ENCODE peak calls at places on chromosome 1, in seven cellular contexts. V is BJ, U is epithelial cell of esophagus, C is cardiac muscle cell, I is adipocyte, O is neural progenitor cell, T is astrocyte of the spinal cord. K is an unnamed sample.

GRCh38 chr1:26119892-26120608 is 8.4 kb downstream of the PDIK1L start:
- DNase-seq in U (no peak), T (no peak), I (no peak), O (no peak), C (no peak), V (no peak), K (no peak)

GRCh38 chr1:12309783-12310742 is 80.2 kb downstream of the VPS13D start:
- DNase-seq in C (no peak), I (peak; percentile 17), O (no peak), T (peak; percentile 72), U (no peak), V (no peak), K (no peak)

GRCh38 chr1:25140073-25140797 is 92.1 kb downstream of the SYF2 start:
- DNase-seq in T (peak; percentile 3), I (no peak), O (no peak), V (no peak), U (peak; percentile 70), C (no peak), K (no peak)

GRCh38 chr1:162368451-162368850 is 8.2 kb downstream of the SPATA46 start:
- DNase-seq in V (no peak), O (no peak), I (no peak), C (no peak), U (no peak), T (no peak), K (no peak)

GRCh38 chr1:207997486-207998268 is 86.8 kb upstream of the CD34 start:
- DNase-seq in O (peak; percentile 78), T (peak; percentile 65), C (peak; percentile 88), I (peak; percentile 84), V (no peak), U (peak; percentile 77), K (peak; percentile 27)

GRCh38 chr1:87176090-87176489 is 152.6 kb upstream of the LMO4 start:
- DNase-seq in I (no peak), U (no peak), T (no peak), C (no peak), O (no peak), V (no peak), K (no peak)

GRCh38 chr1:51760872-51761271 is 117.7 kb downstream of the NRDC start:
- DNase-seq in V (no peak), I (no peak), U (peak; percentile 56), O (no peak), C (no peak), T (no peak), K (no peak)

GRCh38 chr1:59124166-59124565 is 172.7 kb upstream of the FGGY start:
- DNase-seq in T (peak; percentile 40), U (peak; percentile 31), O (no peak), I (peak; percentile 74), C (peak; percentile 53), V (no peak), K (no peak)

GRCh38 chr1:193308438-193308837 is 122.0 kb upstream of the B3GALT2 start:
- DNase-seq in V (no peak), U (no peak), I (no peak), T (no peak), O (no peak), C (peak; percentile 39), K (no peak)

GRCh38 chr1:211557894-211558625 is 20.9 kb downstream of the SLC30A1 start:
- DNase-seq in T (no peak), U (no peak), O (no peak), I (no peak), C (no peak), V (no peak), K (no peak)

GRCh38 chr1:72442251-72442650 is 159.9 kb upstream of the NEGR1 start:
- DNase-seq in V (no peak), C (peak; percentile 2), T (peak; percentile 24), I (no peak), U (no peak), O (no peak), K (no peak)

GRCh38 chr1:163071381-163072255 is 2.5 kb downstream of the RGS4 start:
- DNase-seq in I (peak; percentile 90), O (peak; percentile 80), U (peak; percentile 90), T (peak; percentile 91), C (peak; percentile 91), V (peak; percentile 31), K (peak; percentile 75)

GRCh38 chr1:43883321-43883720 is 50.3 kb upstream of the ARTN start:
- DNase-seq in T (no peak), O (no peak), I (no peak), C (no peak), U (peak; percentile 75), V (no peak), K (no peak)

GRCh38 chr1:222104097-222104496 is 362.2 kb upstream of the DUSP10 start:
- DNase-seq in V (no peak), C (no peak), I (no peak), U (no peak), O (no peak), T (no peak), K (no peak)

GRCh38 chr1:181601186-181601950 is 118.1 kb downstream of the CACNA1E start:
- DNase-seq in O (no peak), U (no peak), I (no peak), V (no peak), C (no peak), T (no peak), K (no peak)

GRCh38 chr1:30617161-30617560 is 106.2 kb downstream of the MATN1 start:
- DNase-seq in I (no peak), O (no peak), C (no peak), V (no peak), U (peak; percentile 30), T (no peak), K (no peak)

GRCh38 chr1:24364975-24365678 is 46.0 kb downstream of the GRHL3 start:
- DNase-seq in C (peak; percentile 74), O (no peak), U (peak; percentile 98), T (peak; percentile 91), V (peak; percentile 61), I (peak; percentile 74), K (peak; percentile 63)

GRCh38 chr1:183804916-183805734 is at the start of gene RGL1:
- DNase-seq in C (peak; percentile 91), V (no peak), T (peak; percentile 64), O (peak; percentile 77), I (peak; percentile 94), U (peak; percentile 96), K (no peak)

GRCh38 chr1:212689758-212690540 is 9.7 kb downstream of the BATF3 start:
- DNase-seq in O (no peak), U (no peak), C (no peak), T (no peak), V (no peak), I (no peak), K (no peak)

GRCh38 chr1:226634156-226634588 is 85.6 kb downstream of the STUM start:
- DNase-seq in I (peak; percentile 86), V (no peak), O (peak; percentile 87), U (peak; percentile 69), T (peak; percentile 61), C (peak; percentile 75), K (no peak)

GRCh38 chr1:158329807-158330206 is 1.5 kb downstream of the CD1B start:
- DNase-seq in U (peak; percentile 25), C (peak; percentile 0), T (no peak), O (peak; percentile 5), I (no peak), V (no peak), K (no peak)

GRCh38 chr1:155169541-155169940 is 3.6 kb downstream of the KRTCAP2 start:
- DNase-seq in U (no peak), O (no peak), V (no peak), T (no peak), C (no peak), I (no peak), K (no peak)

GRCh38 chr1:162561616-162562451 is at the start of gene UAP1:
- DNase-seq in U (peak; percentile 16), T (peak; percentile 42), O (no peak), V (no peak), I (no peak), C (peak; percentile 14), K (no peak)

GRCh38 chr1:157844084-157844830 is 2.6 kb upstream of the CD5L start:
- DNase-seq in I (no peak), C (no peak), T (no peak), V (no peak), O (no peak), U (no peak), K (no peak)

GRCh38 chr1:72285074-72285425 is 2.7 kb upstream of the NEGR1 start:
- DNase-seq in C (no peak), V (no peak), U (no peak), O (peak; percentile 2), I (no peak), T (no peak), K (no peak)

GRCh38 chr1:245262876-245263625 is 108.3 kb downstream of the KIF26B start:
- DNase-seq in V (no peak), C (no peak), U (no peak), T (no peak), O (no peak), I (no peak), K (no peak)

GRCh38 chr1:245260116-245260882 is 105.5 kb downstream of the KIF26B start:
- DNase-seq in C (no peak), I (peak; percentile 20), T (no peak), O (no peak), U (no peak), V (no peak), K (no peak)

GRCh38 chr1:245260883-245261282 is 106.1 kb downstream of the KIF26B start:
- DNase-seq in O (no peak), C (no peak), V (no peak), U (no peak), T (no peak), I (no peak), K (no peak)

GRCh38 chr1:245263701-245264100 is 108.9 kb downstream of the KIF26B start:
- DNase-seq in U (no peak), O (no peak), V (peak; percentile 10), T (no peak), C (peak; percentile 61), I (peak; percentile 54), K (no peak)

DNA sequence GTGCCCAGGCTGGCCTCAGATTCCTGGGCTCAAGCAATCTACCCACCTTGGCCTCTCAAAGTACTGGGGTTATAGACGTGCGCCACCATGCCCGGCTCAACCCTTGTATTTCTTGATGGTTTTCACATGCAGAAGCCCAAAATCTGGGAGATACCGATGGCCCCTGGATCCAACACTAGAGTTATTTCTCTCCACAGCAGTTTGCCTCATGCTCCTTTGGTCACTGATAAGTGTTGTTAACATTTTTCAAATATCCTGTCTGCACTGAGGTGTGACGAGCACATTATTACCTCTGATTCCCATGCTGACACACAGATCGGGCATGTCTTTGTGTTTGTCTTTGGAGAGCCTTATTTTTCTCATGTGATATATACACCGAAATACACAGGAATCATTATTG is 107.0 kb downstream of the KIF26B start:
- DNase-seq in U (no peak), C (no peak), I (peak; percentile 66), V (no peak), O (no peak), T (no peak), K (no peak)
- H3K4me3 ChIP-seq in U (no peak overlapping the region), C (no peak overlapping the region), I (no peak overlapping the region), V (no peak overlapping the region), O (no peak overlapping the region), T (no peak overlapping the region), K (no peak overlapping the region)

GRCh38 chr1:22711591-22712501 is 1.2 kb downstream of the EPHB2 start:
- DNase-seq in C (peak; percentile 35), U (peak; percentile 42), T (peak; percentile 38), I (peak; percentile 24), V (no peak), O (peak; percentile 47), K (no peak)
- H3K4me3 ChIP-seq in C (peak overlapping the region; percentile 82), U (peak overlapping the region; percentile 43), T (peak overlapping the region; percentile 58), I (peak overlapping the region; percentile 64), V (peak overlapping the region; percentile 49), O (peak overlapping the region; percentile 82), K (peak overlapping the region; percentile 69)

GRCh38 chr1:61591316-61591715 is 133.6 kb downstream of the TM2D1 start:
- DNase-seq in V (no peak), T (no peak), O (no peak), U (no peak), I (no peak), C (peak; percentile 30), K (no peak)
- H3K4me3 ChIP-seq in V (no peak overlapping the region), T (no peak overlapping the region), O (no peak overlapping the region), U (no peak overlapping the region), I (peak overlapping the region; percentile 40), C (no peak overlapping the region), K (no peak overlapping the region)

GRCh38 chr1:156571261-156571958 is 955 bp downstream of the IQGAP3 start:
- DNase-seq in I (peak; percentile 85), T (peak; percentile 87), O (no peak), V (peak; percentile 93), U (peak; percentile 89), C (peak; percentile 60), K (peak; percentile 88)
- H3K4me3 ChIP-seq in I (peak overlapping the region; percentile 86), T (peak overlapping the region; percentile 73), O (peak overlapping the region; percentile 68), V (peak overlapping the region; percentile 55), U (peak overlapping the region; percentile 65), C (peak overlapping the region; percentile 48), K (peak overlapping the region; percentile 75)

K was measured in AG04450.